ENCODE peak calls at places on chromosomes 13 and 19, in eight cellular contexts. D is vagina, S is IMR-90, B is stomach, H is breast epithelium, W is spleen, L is transverse colon, C is sigmoid colon. Z is an unnamed sample.

GRCh38 chr19:55210120-55210493 is 806 bp upstream of the PTPRH start:
- DNase-seq in D (no peak), S (peak; percentile 98), B (peak; percentile 48), H (no peak), W (no peak), L (no peak), C (no peak), Z (peak; percentile 28)

GRCh38 chr13:23979361-23980159 is 82.3 kb upstream of the C1QTNF9B start:
- DNase-seq in D (no peak), S (peak; percentile 82), B (peak; percentile 73), H (peak; percentile 35), W (peak; percentile 88), L (peak; percentile 67), C (peak; percentile 87), Z (peak; percentile 80)

GRCh38 chr19:46209051-46209450 is 20.5 kb upstream of the IGFL1 start:
- DNase-seq in D (no peak), S (no peak), B (no peak), H (peak; percentile 30), W (no peak), L (no peak), C (no peak), Z (no peak)

GRCh38 chr19:9431475-9431874 is 3.9 kb downstream of the ZNF266 start:
- DNase-seq in D (no peak), S (peak; percentile 29), B (no peak), H (no peak), W (no peak), L (no peak), C (no peak), Z (no peak)

GRCh38 chr19:13997637-13997962 is 8.5 kb downstream of the RFX1 start:
- DNase-seq in D (no peak), S (no peak), B (no peak), H (no peak), W (no peak), L (no peak), C (no peak), Z (no peak)

GRCh38 chr19:38848299-38849146 is 1.3 kb downstream of the HNRNPL start:
- DNase-seq in D (no peak), S (no peak), B (no peak), H (no peak), W (peak; percentile 79), L (no peak), C (no peak), Z (no peak)

GRCh38 chr19:31356587-31357314 is 7.5 kb upstream of the TSHZ3 start:
- DNase-seq in D (no peak), S (no peak), B (no peak), H (no peak), W (peak; percentile 86), L (peak; percentile 24), C (no peak), Z (no peak)

GRCh38 chr19:53983457-53984289 is 7.8 kb upstream of the CACNG6 start:
- DNase-seq in D (no peak), S (no peak), B (no peak), H (no peak), W (no peak), L (no peak), C (no peak), Z (no peak)

GRCh38 chr13:65926750-65927171 is 1303.4 kb downstream of the PCDH9 start:
- DNase-seq in D (no peak), S (no peak), B (peak; percentile 60), H (no peak), W (no peak), L (peak; percentile 9), C (no peak), Z (no peak)

GRCh38 chr19:17703823-17704463 is 15.3 kb upstream of the MAP1S start:
- DNase-seq in D (no peak), S (peak; percentile 31), B (peak; percentile 68), H (no peak), W (peak; percentile 89), L (peak; percentile 67), C (no peak), Z (no peak)

GRCh38 chr13:33229446-33230177 is 55.9 kb downstream of the STARD13 start:
- DNase-seq in D (no peak), S (no peak), B (no peak), H (no peak), W (no peak), L (no peak), C (no peak), Z (no peak)

GRCh38 chr19:38792250-38793111 is 3.5 kb downstream of the LGALS7B start:
- DNase-seq in D (peak; percentile 83), S (no peak), B (peak; percentile 39), H (no peak), W (peak; percentile 92), L (peak; percentile 64), C (peak; percentile 73), Z (no peak)

GRCh38 chr19:48735031-48735615 is 5.3 kb downstream of the RASIP1 start:
- DNase-seq in D (no peak), S (no peak), B (no peak), H (no peak), W (no peak), L (peak; percentile 49), C (no peak), Z (no peak)

GRCh38 chr19:14116918-14117578 is 514 bp downstream of the PRKACA start:
- DNase-seq in D (no peak), S (no peak), B (no peak), H (no peak), W (peak; percentile 91), L (no peak), C (peak; percentile 82), Z (peak; percentile 61)

GRCh38 chr13:110416131-110416584 is 109.1 kb downstream of the COL4A2 start:
- DNase-seq in D (no peak), S (peak; percentile 29), B (no peak), H (peak; percentile 15), W (no peak), L (no peak), C (no peak), Z (peak; percentile 64)

GRCh38 chr13:100100115-100100879 is 11.4 kb downstream of the PCCA start:
- DNase-seq in D (no peak), S (peak; percentile 87), B (peak; percentile 53), H (peak; percentile 48), W (no peak), L (no peak), C (no peak), Z (peak; percentile 44)

GRCh38 chr13:31965361-31966066 is 66.1 kb upstream of the FRY start:
- DNase-seq in D (no peak), S (peak; percentile 84), B (no peak), H (no peak), W (no peak), L (no peak), C (no peak), Z (no peak)

GRCh38 chr13:28631792-28632191 is 27.1 kb upstream of the POMP start:
- DNase-seq in D (no peak), S (peak; percentile 43), B (no peak), H (no peak), W (no peak), L (no peak), C (no peak), Z (no peak)

GRCh38 chr13:28630864-28631263 is 28.1 kb upstream of the POMP start:
- DNase-seq in D (no peak), S (no peak), B (no peak), H (no peak), W (no peak), L (no peak), C (no peak), Z (no peak)

GRCh38 chr13:28624707-28625432 is 34.1 kb upstream of the POMP start:
- DNase-seq in D (no peak), S (no peak), B (no peak), H (no peak), W (no peak), L (no peak), C (no peak), Z (no peak)

GRCh38 chr13:28626266-28626665 is 32.7 kb upstream of the POMP start:
- DNase-seq in D (no peak), S (no peak), B (no peak), H (no peak), W (no peak), L (no peak), C (no peak), Z (no peak)

DNA sequence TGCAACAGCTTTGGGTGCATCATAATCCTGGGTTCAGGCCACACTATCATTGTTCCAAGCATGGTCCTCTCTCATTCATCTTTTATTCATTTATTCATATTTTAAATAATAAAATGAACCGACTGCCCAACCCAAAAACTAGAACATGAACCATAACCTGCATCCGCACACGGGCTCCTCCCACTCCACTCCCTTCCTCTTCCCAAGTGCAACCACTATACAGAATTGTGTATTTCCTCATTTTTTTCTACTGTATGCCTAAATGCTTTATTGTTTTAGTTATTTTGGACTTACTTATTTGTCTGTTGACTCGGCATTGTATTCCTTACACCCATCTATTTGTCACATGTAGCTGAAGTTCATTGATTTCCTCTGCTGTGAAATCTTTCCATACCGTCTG is 30.7 kb upstream of the POMP start:
- DNase-seq in D (no peak), S (no peak), B (no peak), H (no peak), W (no peak), L (no peak), C (no peak), Z (no peak)
- H3K27me3 ChIP-seq in D (no peaks in the 10 kb centered on the region), S (no peaks in the 10 kb centered on the region), B (no peaks in the 10 kb centered on the region), H (no peaks in the 10 kb centered on the region), W (no peaks in the 10 kb centered on the region), L (no peaks in the 10 kb centered on the region), C (no peaks in the 10 kb centered on the region), Z (no peaks in the 10 kb centered on the region)

GRCh38 chr19:1094978-1095701 is at the start of gene POLR2E:
- DNase-seq in D (peak; percentile 97), S (peak; percentile 98), B (peak; percentile 99), H (peak; percentile 99), W (peak; percentile 100), L (peak; percentile 99), C (peak; percentile 100), Z (peak; percentile 98)
- TF ChIP-seq POLR2A in D (no peak), S (peak; percentile 68), B (no peak), H (peak; percentile 86), W (no peak), L (peak; percentile 90), C (peak; percentile 80), Z (peak; percentile 87)

GRCh38 chr13:38348890-38349289 is 761 bp upstream of the UFM1 start:
- DNase-seq in D (no peak), S (peak; percentile 40), B (no peak), H (no peak), W (no peak), L (peak; percentile 8), C (no peak), Z (no peak)
- H3K27me3 ChIP-seq in D (no peaks in the 10 kb centered on the region), S (no peaks in the 10 kb centered on the region), B (no peaks in the 10 kb centered on the region), H (no peaks in the 10 kb centered on the region), W (no peaks in the 10 kb centered on the region), L (no peaks in the 10 kb centered on the region), C (no peaks in the 10 kb centered on the region), Z (no peaks in the 10 kb centered on the region)

DNA sequence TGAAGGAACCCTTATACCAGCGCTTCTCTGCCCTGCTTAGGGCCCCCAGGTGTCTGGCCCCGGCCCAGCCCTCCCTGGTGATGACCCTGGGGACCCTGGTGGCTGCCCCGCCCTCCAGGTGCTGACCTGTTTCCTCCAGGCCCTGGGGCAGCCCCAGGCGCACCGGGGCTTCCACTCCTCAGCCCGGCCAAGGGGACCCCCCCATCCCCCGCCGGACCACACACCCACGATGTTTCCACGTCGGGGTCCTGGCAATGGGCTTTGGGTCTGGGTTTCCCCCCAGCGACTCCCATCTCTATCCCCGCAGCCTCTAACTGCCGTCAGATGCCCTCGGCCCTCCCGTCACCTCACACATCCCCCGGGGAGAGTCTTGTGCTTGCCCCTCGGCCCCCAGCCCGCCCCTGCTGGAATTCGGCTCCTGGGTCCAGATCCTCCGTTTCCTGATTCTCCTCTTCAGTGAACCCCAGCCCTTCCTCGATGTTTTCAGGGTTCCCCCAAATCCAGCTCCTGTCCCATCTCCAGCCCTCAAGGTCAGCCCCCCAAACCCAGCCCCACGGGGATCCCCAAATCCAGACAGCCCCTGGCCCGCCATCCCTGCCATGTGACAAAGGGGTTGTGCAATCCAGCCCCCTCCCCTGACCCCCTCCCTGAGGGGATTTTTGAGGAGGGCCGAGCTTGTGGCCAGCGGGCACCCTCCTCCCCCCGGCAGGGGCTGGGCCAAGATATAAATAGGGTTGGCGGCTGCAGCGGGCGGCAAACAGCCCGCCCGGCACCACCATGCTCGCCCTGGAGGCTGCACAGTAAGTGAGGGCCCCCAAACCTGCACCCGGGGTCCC is at the start of gene SPIB:
- DNase-seq in D (no peak), S (no peak), B (no peak), H (no peak), W (peak; percentile 87), L (no peak), C (no peak), Z (no peak)
- TF ChIP-seq POLR2A in D (no peak), S (no peak), B (no peak), H (no peak), W (peak; percentile 31), L (peak; percentile 38), C (no peak), Z (no peak)

Z was measured in uterus.